ENCODE peak calls at places on chromosomes 6 and 20, in seven cellular contexts. I, P, K, T, L, V and G are unnamed samples.

GRCh38 chr6:14658909-14659561 is 541.5 kb downstream of the CD83 start:
- DNase-seq in T (no peak), I (no peak), P (peak), K (peak), L (peak), V (no peak), G (no peak)

GRCh38 chr6:21595265-21595950 is 1.9 kb downstream of the SOX4 start:
- DNase-seq in K (peak), P (no peak), L (peak), I (peak), T (peak), V (no peak), G (no peak)

GRCh38 chr6:133895573-133896343 is 6.8 kb downstream of the TCF21 start:
- DNase-seq in P (no peak), L (peak), T (no peak), I (peak), K (no peak), V (no peak), G (no peak)

GRCh38 chr6:119323926-119324325 is 25.6 kb downstream of the MAN1A1 start:
- DNase-seq in L (no peak), T (no peak), P (no peak), I (no peak), V (no peak), K (no peak), G (no peak)

GRCh38 chr20:1391640-1392442 is 1.0 kb downstream of the FKBP1A start:
- DNase-seq in V (no peak), T (no peak), L (no peak), K (peak), P (no peak), I (no peak), G (no peak)

GRCh38 chr6:34142599-34142998 is 3.3 kb downstream of the GRM4 start:
- DNase-seq in K (no peak), I (no peak), T (no peak), L (no peak), V (no peak), P (no peak), G (peak)

GRCh38 chr6:158402184-158402583 is 89.9 kb downstream of the TULP4 start:
- DNase-seq in I (no peak), V (no peak), P (no peak), K (no peak), L (no peak), T (no peak), G (no peak)

GRCh38 chr6:99013145-99013544 is 65.4 kb upstream of the FBXL4 start:
- DNase-seq in K (peak), V (no peak), T (no peak), P (no peak), L (peak), I (no peak), G (no peak)

GRCh38 chr6:73964455-73964854 is 268.5 kb downstream of the CD109 start:
- DNase-seq in K (peak), P (no peak), L (no peak), I (no peak), V (no peak), T (no peak), G (no peak)

GRCh38 chr6:42571611-42572342 is 7.9 kb downstream of the UBR2 start:
- DNase-seq in L (no peak), I (no peak), K (no peak), P (no peak), V (no peak), T (no peak), G (no peak)

GRCh38 chr6:42564496-42564890 is 664 bp downstream of the UBR2 start:
- DNase-seq in P (no peak), K (peak), T (no peak), V (no peak), L (no peak), I (no peak), G (no peak)

GRCh38 chr6:42572523-42572922 is 8.7 kb downstream of the UBR2 start:
- DNase-seq in P (peak), T (no peak), K (no peak), V (no peak), L (no peak), I (no peak), G (no peak)

GRCh38 chr6:42566614-42567208 is 2.9 kb downstream of the UBR2 start:
- DNase-seq in I (no peak), K (no peak), V (no peak), T (no peak), P (no peak), L (no peak), G (no peak)

DNA sequence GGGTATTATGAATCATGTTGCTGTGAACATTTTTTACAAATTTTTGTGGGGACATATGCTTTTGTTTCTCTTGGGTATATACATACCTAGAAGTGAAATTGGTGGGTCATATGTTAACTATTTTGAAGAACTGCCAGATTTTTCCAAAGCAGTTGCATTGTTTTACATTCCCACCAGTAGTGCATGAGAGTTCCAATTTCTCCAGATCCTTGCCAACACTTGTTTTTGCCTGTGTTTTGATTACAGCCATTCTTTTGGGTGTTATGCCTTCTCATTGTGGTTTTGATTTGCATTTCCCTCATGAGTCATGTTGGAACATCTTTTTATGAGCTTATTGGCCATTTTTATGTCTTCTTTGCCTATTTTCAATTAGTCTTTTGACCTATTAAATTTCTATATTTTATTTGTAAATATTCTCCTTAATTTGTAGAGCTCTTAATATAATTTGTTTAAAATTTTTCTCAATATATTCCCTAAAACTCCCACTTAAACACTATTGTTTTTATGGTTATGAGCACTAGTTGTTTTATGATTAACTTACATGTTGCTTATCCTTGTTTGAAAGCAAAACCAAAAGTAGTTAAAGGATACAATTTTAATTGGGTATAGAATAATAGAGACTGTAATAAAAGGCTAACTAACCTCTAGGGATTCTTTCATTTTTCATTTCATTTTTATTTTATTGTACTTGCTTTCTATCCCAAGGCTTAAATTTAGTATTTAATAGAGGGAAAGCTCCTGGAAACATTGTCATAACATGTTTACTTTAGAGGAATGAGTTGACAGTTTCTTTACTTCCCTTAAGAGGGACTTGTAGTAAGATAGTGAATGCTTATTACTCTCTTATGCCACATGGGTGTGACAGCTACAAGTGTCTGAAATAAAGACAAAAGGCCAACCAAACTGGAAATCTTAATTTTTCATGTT is 5.5 kb downstream of the UBR2 start:
- DNase-seq in P (no peak), T (no peak), L (peak), I (no peak), K (peak), V (no peak), G (no peak)
- TF ChIP-seq CTCF in P (no peak), T (no peak), L (peak), I (no peak), K (no peak), V (no peak), G (peak)

DNA sequence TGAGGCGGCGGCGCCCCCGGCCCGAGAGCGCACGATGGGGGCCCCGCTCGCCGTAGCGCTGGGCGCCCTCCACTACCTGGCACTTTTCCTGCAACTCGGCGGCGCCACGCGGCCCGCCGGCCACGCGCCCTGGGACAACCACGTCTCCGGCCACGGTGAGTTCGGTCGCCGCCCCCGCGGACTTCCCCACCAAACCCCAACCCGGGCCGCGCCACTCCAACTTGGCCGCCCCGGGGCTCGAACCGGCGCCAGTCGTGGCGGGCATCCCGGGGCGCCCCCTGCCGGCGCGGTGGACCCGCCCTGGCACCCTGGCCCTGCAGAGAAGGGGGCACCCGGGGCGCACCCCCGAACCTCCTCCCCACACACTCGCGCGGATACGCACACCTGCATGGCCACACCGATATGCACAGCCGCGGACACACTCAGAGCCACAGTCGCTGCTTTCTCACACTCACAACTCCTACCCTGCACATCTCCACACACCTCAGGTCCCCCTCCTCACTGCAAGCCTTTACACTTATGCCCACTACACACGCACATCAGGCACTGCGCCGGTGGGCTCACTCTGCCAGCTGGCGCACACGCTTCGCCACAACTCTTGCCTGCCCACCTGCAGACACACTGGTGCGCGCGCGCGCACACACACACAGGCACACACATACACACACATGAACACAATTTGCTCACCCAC is 535 bp downstream of the VSTM2L start:
- DNase-seq in K (no peak), V (no peak), P (no peak), T (no peak), I (no peak), L (no peak), G (no peak)
- TF ChIP-seq CTCF in K (peak), V (peak), P (peak), T (no peak), I (no peak), L (peak), G (peak)

DNA sequence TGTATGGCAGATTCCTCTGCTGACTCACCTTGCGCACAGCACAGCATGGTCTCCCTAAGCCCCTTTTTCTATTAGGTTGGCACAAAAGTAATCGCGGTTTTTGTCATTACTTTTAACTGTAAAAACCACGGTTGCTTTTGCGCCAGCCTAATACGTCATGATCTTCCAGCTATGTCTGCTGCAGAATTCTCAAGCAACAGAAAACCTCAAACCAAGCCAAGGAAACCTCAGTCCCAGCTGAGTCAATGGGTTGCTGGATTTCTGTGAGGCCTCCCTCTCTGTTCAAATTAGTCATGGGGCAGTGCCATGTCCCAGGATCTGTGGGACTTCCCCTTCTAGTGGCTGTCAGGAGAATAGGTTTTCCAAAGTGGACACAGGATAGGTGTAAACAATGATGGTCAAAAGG is 15.7 kb upstream of the ENPP1 start:
- DNase-seq in I (no peak), K (peak), T (no peak), V (no peak), P (no peak), L (peak), G (no peak)
- TF ChIP-seq CTCF in I (no peak), K (peak), T (no peak), V (no peak), P (no peak), L (no peak), G (no peak)

DNA sequence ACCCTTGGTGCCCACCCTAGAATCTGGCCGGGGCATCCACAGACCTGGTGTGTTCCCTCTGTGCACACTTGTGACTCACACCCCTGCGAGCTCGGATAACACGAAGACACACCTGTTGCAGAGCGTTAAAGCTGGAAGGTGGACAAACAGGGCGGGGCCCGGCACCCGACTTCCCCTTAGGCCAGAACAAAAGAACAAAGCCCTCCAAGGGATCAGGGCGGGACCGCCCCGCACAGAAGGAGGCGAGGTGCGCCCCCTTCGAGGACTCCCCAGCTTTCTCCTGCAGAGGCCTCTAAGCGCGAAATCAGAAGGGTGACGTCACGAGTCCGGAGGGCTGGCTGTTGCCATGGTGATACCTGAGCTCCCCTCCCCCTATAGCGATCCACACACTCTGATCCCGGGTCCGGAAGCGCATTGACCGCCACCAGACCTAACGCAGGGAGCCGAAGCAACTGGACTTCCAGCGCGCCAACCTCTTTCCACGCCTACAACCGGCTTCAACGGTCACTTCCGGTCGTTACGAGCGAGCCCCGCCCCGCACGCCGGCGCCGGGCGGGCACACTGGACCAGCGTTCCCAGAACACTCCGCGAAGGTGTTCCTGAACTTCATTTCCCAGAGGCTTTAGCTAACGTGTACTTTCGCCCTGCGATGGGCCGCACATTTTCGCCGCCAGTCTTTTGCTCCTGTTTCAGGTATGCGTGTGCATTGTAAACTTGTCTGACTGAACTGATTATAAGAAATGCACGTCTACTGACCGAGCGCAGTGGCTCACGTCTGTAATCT is at the start of gene ZNF184:
- DNase-seq in K (peak), P (peak), T (peak), L (peak), I (peak), V (peak), G (peak)
- TF ChIP-seq CTCF in K (no peak), P (peak), T (no peak), L (peak), I (no peak), V (no peak), G (peak)